ENCODE peak calls at places on chromosomes 3 and 15, in seven cellular contexts. A is H1, U is endothelial cell of umbilical vein, X is GM12878, E is HepG2, M is HCT116, C is K562. B is an unnamed sample.

GRCh38 chr15:38768970-38769369 is 204.4 kb upstream of the RASGRP1 start:
- DNase-seq in A (peak; percentile 47), U (peak; percentile 13), X (no peak), E (no peak), M (no peak), C (peak; percentile 12), B (no peak)

GRCh38 chr15:32730677-32731654 is 13.2 kb downstream of the GREM1 start:
- DNase-seq in A (peak; percentile 85), U (peak; percentile 5), X (no peak), E (peak; percentile 47), M (peak; percentile 55), C (peak; percentile 75), B (no peak)

GRCh38 chr3:159788987-159789386 is 199.6 kb upstream of the IL12A start:
- DNase-seq in A (no peak), U (no peak), X (no peak), E (no peak), M (no peak), C (no peak), B (no peak)

GRCh38 chr3:116470589-116470988 is 25.3 kb upstream of the LSAMP start:
- DNase-seq in A (no peak), U (no peak), X (no peak), E (no peak), M (no peak), C (no peak), B (no peak)

GRCh38 chr3:133792171-133792763 is 13.3 kb upstream of the SRPRB start:
- DNase-seq in A (no peak), U (no peak), X (no peak), E (no peak), M (peak; percentile 39), C (peak; percentile 20), B (no peak)

GRCh38 chr3:171797873-171798272 is 12.4 kb downstream of the PLD1 start:
- DNase-seq in A (no peak), U (peak; percentile 89), X (no peak), E (no peak), M (no peak), C (peak; percentile 46), B (no peak)

GRCh38 chr3:57145852-57146251 is 19.3 kb downstream of the IL17RD start:
- DNase-seq in A (no peak), U (no peak), X (no peak), E (no peak), M (no peak), C (no peak), B (no peak)

GRCh38 chr3:131053021-131053420 is 26.3 kb downstream of the NEK11 start:
- DNase-seq in A (no peak), U (peak; percentile 11), X (no peak), E (no peak), M (no peak), C (no peak), B (no peak)

GRCh38 chr3:125322166-125322565 is 53.0 kb downstream of the ZNF148 start:
- DNase-seq in A (no peak), U (no peak), X (no peak), E (no peak), M (no peak), C (no peak), B (peak; percentile 90)

GRCh38 chr15:35624881-35625280 is 78.9 kb upstream of the DPH6 start:
- DNase-seq in A (no peak), U (no peak), X (no peak), E (no peak), M (no peak), C (no peak), B (peak; percentile 34)

GRCh38 chr15:49313650-49314049 is 109.4 kb upstream of the FGF7 start:
- DNase-seq in A (no peak), U (no peak), X (no peak), E (no peak), M (no peak), C (no peak), B (no peak)

GRCh38 chr3:138818175-138818574 is 16.6 kb downstream of the PIK3CB start:
- DNase-seq in A (no peak), U (peak; percentile 37), X (no peak), E (peak; percentile 28), M (no peak), C (no peak), B (no peak)

GRCh38 chr3:196055683-196056270 is 26.1 kb downstream of the TFRC start:
- DNase-seq in A (no peak), U (no peak), X (no peak), E (peak; percentile 89), M (no peak), C (peak; percentile 69), B (no peak)

GRCh38 chr3:48306860-48307530 is 26.5 kb downstream of the SPINK8 start:
- DNase-seq in A (no peak), U (no peak), X (no peak), E (no peak), M (no peak), C (no peak), B (no peak)

GRCh38 chr3:141011511-141012262 is 39.5 kb upstream of the SPSB4 start:
- DNase-seq in A (peak; percentile 98), U (peak; percentile 59), X (no peak), E (peak; percentile 45), M (peak; percentile 51), C (peak; percentile 80), B (peak; percentile 18)

GRCh38 chr3:156793400-156793799 is 32.8 kb upstream of the LEKR1 start:
- DNase-seq in A (no peak), U (no peak), X (no peak), E (no peak), M (no peak), C (no peak), B (no peak)

GRCh38 chr3:174125267-174125844 is 727.8 kb downstream of the NLGN1 start:
- DNase-seq in A (no peak), U (peak; percentile 60), X (no peak), E (peak; percentile 2), M (peak; percentile 31), C (no peak), B (no peak)

GRCh38 chr3:58608648-58609047 is 31.5 kb upstream of the FAM107A start:
- DNase-seq in A (no peak), U (no peak), X (no peak), E (no peak), M (no peak), C (no peak), B (no peak)

GRCh38 chr15:97177135-97177704 is 783.3 kb upstream of the ARRDC4 start:
- DNase-seq in A (peak; percentile 53), U (no peak), X (no peak), E (no peak), M (no peak), C (no peak), B (no peak)

GRCh38 chr3:168155207-168155785 is 59.6 kb upstream of the GOLIM4 start:
- DNase-seq in A (no peak), U (no peak), X (no peak), E (no peak), M (no peak), C (no peak), B (no peak)

GRCh38 chr3:43534676-43535075 is 87.1 kb downstream of the ANO10 start:
- DNase-seq in A (no peak), U (no peak), X (no peak), E (no peak), M (no peak), C (no peak), B (no peak)

GRCh38 chr3:46913644-46914043 is 36.1 kb downstream of the PTH1R start:
- DNase-seq in A (no peak), U (peak; percentile 44), X (no peak), E (no peak), M (no peak), C (peak; percentile 20), B (peak; percentile 24)

GRCh38 chr3:151210676-151211381 is 7.8 kb upstream of the GPR171 start:
- DNase-seq in A (no peak), U (no peak), X (no peak), E (peak; percentile 35), M (no peak), C (no peak), B (no peak)

GRCh38 chr3:125512135-125512920 is 7.7 kb downstream of the SNX4 start:
- DNase-seq in A (no peak), U (peak; percentile 83), X (peak; percentile 26), E (no peak), M (peak; percentile 3), C (peak; percentile 63), B (peak; percentile 35)

GRCh38 chr3:5464684-5465083 is 277.2 kb downstream of the EDEM1 start:
- DNase-seq in A (no peak), U (no peak), X (no peak), E (no peak), M (no peak), C (no peak), B (no peak)

GRCh38 chr3:128395500-128396125 is 71.1 kb downstream of the DNAJB8 start:
- DNase-seq in A (no peak), U (peak; percentile 43), X (no peak), E (no peak), M (no peak), C (peak; percentile 47), B (no peak)

GRCh38 chr3:177351195-177351594 is 153.9 kb upstream of the TBL1XR1 start:
- DNase-seq in A (peak; percentile 14), U (no peak), X (no peak), E (no peak), M (no peak), C (no peak), B (no peak)
- TF ChIP-seq POLR2AphosphoS5 in A (no peak), U (no peak), X (no peak), E (no peak), M (no peak), C (no peak), B (no peak)

GRCh38 chr3:113243071-113243470 is 31.7 kb downstream of the BOC start:
- DNase-seq in A (no peak), U (no peak), X (no peak), E (no peak), M (no peak), C (no peak), B (no peak)
- H3K9ac ChIP-seq in A (no peak overlapping the region), U (no peak overlapping the region), X (no peak overlapping the region), E (no peak overlapping the region), M (no peak overlapping the region), C (no peak overlapping the region), B (no peak overlapping the region)

GRCh38 chr3:189563841-189564563 is 67.2 kb upstream of the TP63 start:
- DNase-seq in A (no peak), U (no peak), X (peak; percentile 82), E (no peak), M (no peak), C (no peak), B (peak; percentile 80)
- TF ChIP-seq POLR2AphosphoS5 in A (no peak), U (no peak), X (no peak), E (no peak), M (no peak), C (no peak), B (no peak)

GRCh38 chr3:13281657-13282527 is 138.2 kb downstream of the NUP210 start:
- DNase-seq in A (peak; percentile 61), U (no peak), X (no peak), E (peak; percentile 69), M (no peak), C (peak; percentile 37), B (no peak)
- H3K9ac ChIP-seq in A (no peak overlapping the region), U (no peak overlapping the region), X (no peak overlapping the region), E (peak overlapping the region; percentile 88), M (no peak overlapping the region), C (peak overlapping the region; percentile 88), B (no peak overlapping the region)